ENCODE peak calls at places on chromosomes 11 and 22, in five cellular contexts. One of them, this sample, is unnamed.
A peak's percentile ranks its signal among the peaks of the same experiment; 100 is the strongest.

GRCh38 chr22:45298934-45299505 is 10.7 kb upstream of the FAM118A start:
- DNase-seq in stomach: no peak
- DNase-seq in left ventricle myocardium inferior: no peak
- DNase-seq in trophoblast cell: no peak
- DNase-seq in left lung: no peak
- DNase-seq in this sample: no peak

GRCh38 chr11:64858467-64859401 is 14.3 kb upstream of the CDC42BPG start:
- DNase-seq in left lung: no peak
- DNase-seq in stomach: peak; percentile 57
- DNase-seq in left ventricle myocardium inferior: peak; percentile 70
- DNase-seq in trophoblast cell: no peak
- DNase-seq in this sample: peak; percentile 59

GRCh38 chr11:8060801-8061554 is 20.0 kb upstream of the TUB start:
- DNase-seq in trophoblast cell: no peak
- DNase-seq in left lung: peak; percentile 22
- DNase-seq in stomach: peak; percentile 18
- DNase-seq in left ventricle myocardium inferior: no peak
- DNase-seq in this sample: no peak

GRCh38 chr11:1285876-1286275 is 23.6 kb downstream of the TOLLIP start:
- DNase-seq in left ventricle myocardium inferior: no peak
- DNase-seq in stomach: no peak
- DNase-seq in trophoblast cell: no peak
- DNase-seq in left lung: no peak
- DNase-seq in this sample: no peak

GRCh38 chr11:1598816-1599215 is 722 bp upstream of the KRTAP5-2 start:
- DNase-seq in left lung: no peak
- DNase-seq in left ventricle myocardium inferior: no peak
- DNase-seq in trophoblast cell: no peak
- DNase-seq in stomach: no peak
- DNase-seq in this sample: no peak

GRCh38 chr11:12846766-12847615 is 162.1 kb upstream of the RASSF10 start:
- DNase-seq in left ventricle myocardium inferior: no peak
- DNase-seq in stomach: no peak
- DNase-seq in trophoblast cell: no peak
- DNase-seq in left lung: no peak
- DNase-seq in this sample: no peak

GRCh38 chr11:2305862-2306823 is 4.3 kb downstream of the TSPAN32 start:
- DNase-seq in left lung: peak; percentile 82
- DNase-seq in left ventricle myocardium inferior: peak; percentile 84
- DNase-seq in stomach: peak; percentile 25
- DNase-seq in trophoblast cell: no peak
- DNase-seq in this sample: no peak

GRCh38 chr11:2581931-2582435 is 117.8 kb downstream of the KCNQ1OT1 start:
- DNase-seq in left lung: no peak
- DNase-seq in trophoblast cell: no peak
- DNase-seq in left ventricle myocardium inferior: peak; percentile 6
- DNase-seq in stomach: peak; percentile 24
- DNase-seq in this sample: peak; percentile 5

GRCh38 chr22:24187731-24188644 is 6.7 kb downstream of the SUSD2 start:
- DNase-seq in stomach: no peak
- DNase-seq in left ventricle myocardium inferior: peak; percentile 13
- DNase-seq in left lung: peak; percentile 28
- DNase-seq in trophoblast cell: no peak
- DNase-seq in this sample: peak; percentile 6

GRCh38 chr11:33227578-33228261 is 29.5 kb upstream of the HIPK3 start:
- DNase-seq in left ventricle myocardium inferior: no peak
- DNase-seq in stomach: no peak
- DNase-seq in left lung: no peak
- DNase-seq in trophoblast cell: no peak
- DNase-seq in this sample: no peak

GRCh38 chr11:130585545-130585944 is 137.1 kb downstream of the ADAMTS15 start:
- DNase-seq in left lung: no peak
- DNase-seq in stomach: no peak
- DNase-seq in left ventricle myocardium inferior: no peak
- DNase-seq in trophoblast cell: no peak
- DNase-seq in this sample: no peak

GRCh38 chr11:118691926-118692830 is 12.7 kb upstream of the TREH start:
- DNase-seq in trophoblast cell: peak; percentile 32
- DNase-seq in left ventricle myocardium inferior: no peak
- DNase-seq in left lung: no peak
- DNase-seq in stomach: no peak
- DNase-seq in this sample: no peak

GRCh38 chr11:123174196-123175183 is 20.6 kb downstream of the CLMP start:
- DNase-seq in stomach: peak; percentile 39
- DNase-seq in trophoblast cell: peak; percentile 75
- DNase-seq in left ventricle myocardium inferior: no peak
- DNase-seq in left lung: no peak
- DNase-seq in this sample: no peak

GRCh38 chr22:37632174-37633081 is 7.0 kb upstream of the SH3BP1 start:
- DNase-seq in trophoblast cell: no peak
- DNase-seq in left ventricle myocardium inferior: no peak
- DNase-seq in left lung: no peak
- DNase-seq in stomach: no peak
- DNase-seq in this sample: no peak

GRCh38 chr11:64472593-64473455 is 113.9 kb downstream of the RPS6KA4 start:
- DNase-seq in stomach: no peak
- DNase-seq in left lung: no peak
- DNase-seq in trophoblast cell: no peak
- DNase-seq in left ventricle myocardium inferior: no peak
- DNase-seq in this sample: no peak

GRCh38 chr11:55707029-55707428 is 45.0 kb downstream of the OR4C6 start:
- DNase-seq in stomach: no peak
- DNase-seq in left ventricle myocardium inferior: no peak
- DNase-seq in trophoblast cell: no peak
- DNase-seq in left lung: no peak
- DNase-seq in this sample: no peak

GRCh38 chr11:18347471-18348125 is 25.2 kb downstream of the GTF2H1 start:
- DNase-seq in trophoblast cell: no peak
- DNase-seq in left ventricle myocardium inferior: no peak
- DNase-seq in stomach: no peak
- DNase-seq in left lung: no peak
- DNase-seq in this sample: no peak

GRCh38 chr11:44950625-44951472 is at the start of gene TP53I11:
- DNase-seq in left lung: peak; percentile 87
- DNase-seq in stomach: peak; percentile 83
- DNase-seq in left ventricle myocardium inferior: peak; percentile 88
- DNase-seq in trophoblast cell: peak; percentile 82
- DNase-seq in this sample: peak; percentile 40

GRCh38 chr22:41289681-41290080 is 3.7 kb upstream of the RANGAP1 start:
- DNase-seq in left lung: no peak
- DNase-seq in trophoblast cell: no peak
- DNase-seq in stomach: no peak
- DNase-seq in left ventricle myocardium inferior: no peak
- DNase-seq in this sample: no peak

GRCh38 chr11:6365659-6366058 is 24.6 kb upstream of the SMPD1 start:
- DNase-seq in stomach: peak; percentile 78
- DNase-seq in trophoblast cell: no peak
- DNase-seq in left ventricle myocardium inferior: no peak
- DNase-seq in left lung: no peak
- DNase-seq in this sample: no peak

GRCh38 chr11:7657306-7658025 is 15.8 kb downstream of the CYB5R2 start:
- DNase-seq in trophoblast cell: no peak
- DNase-seq in stomach: peak; percentile 49
- DNase-seq in left lung: peak; percentile 47
- DNase-seq in left ventricle myocardium inferior: no peak
- DNase-seq in this sample: no peak

GRCh38 chr11:90218606-90219005 is 4.2 kb downstream of the CHORDC1 start:
- DNase-seq in left ventricle myocardium inferior: peak; percentile 26
- DNase-seq in trophoblast cell: no peak
- DNase-seq in stomach: no peak
- DNase-seq in left lung: no peak
- DNase-seq in this sample: no peak

GRCh38 chr11:134071306-134071705 is 2.4 kb downstream of the JAM3 start:
- DNase-seq in stomach: no peak
- DNase-seq in trophoblast cell: no peak
- DNase-seq in left lung: no peak
- DNase-seq in left ventricle myocardium inferior: no peak
- DNase-seq in this sample: no peak

GRCh38 chr11:94067010-94067409 is 45.9 kb downstream of the HEPHL1 start:
- DNase-seq in trophoblast cell: no peak
- DNase-seq in left lung: no peak
- DNase-seq in stomach: no peak
- DNase-seq in left ventricle myocardium inferior: no peak
- DNase-seq in this sample: no peak

GRCh38 chr11:126917531-126918204 is 82.9 kb downstream of the KIRREL3 start:
- DNase-seq in left lung: no peak
- DNase-seq in trophoblast cell: peak; percentile 90
- DNase-seq in left ventricle myocardium inferior: no peak
- DNase-seq in stomach: no peak
- DNase-seq in this sample: no peak

GRCh38 chr11:1755344-1756023 is 5.1 kb upstream of the IFITM10 start:
- DNase-seq in stomach: no peak
- DNase-seq in left ventricle myocardium inferior: peak; percentile 79
- DNase-seq in trophoblast cell: no peak
- DNase-seq in left lung: peak; percentile 66
- DNase-seq in this sample: no peak

GRCh38 chr11:3638513-3638912 is 3.3 kb downstream of the ART5 start:
- DNase-seq in trophoblast cell: no peak
- DNase-seq in left ventricle myocardium inferior: no peak
- DNase-seq in stomach: no peak
- DNase-seq in left lung: no peak
- DNase-seq in this sample: no peak

GRCh38 chr11:47606731-47607130 is 12.5 kb upstream of the C1QTNF4 start:
- DNase-seq in left lung: no peak
- DNase-seq in left ventricle myocardium inferior: peak; percentile 41
- DNase-seq in stomach: no peak
- DNase-seq in trophoblast cell: no peak
- DNase-seq in this sample: no peak

GRCh38 chr11:16859651-16860050 is 121.2 kb downstream of the C11orf58 start:
- DNase-seq in trophoblast cell: peak; percentile 69
- DNase-seq in left ventricle myocardium inferior: no peak
- DNase-seq in left lung: no peak
- DNase-seq in stomach: no peak
- DNase-seq in this sample: no peak

GRCh38 chr11:134586726-134587125 is 174.7 kb upstream of the B3GAT1 start:
- DNase-seq in left lung: no peak
- DNase-seq in stomach: no peak
- DNase-seq in trophoblast cell: no peak
- DNase-seq in left ventricle myocardium inferior: no peak
- DNase-seq in this sample: no peak

GRCh38 chr11:107651672-107652071 is 60.2 kb downstream of the SLN start:
- DNase-seq in stomach: no peak
- DNase-seq in trophoblast cell: no peak
- DNase-seq in left lung: no peak
- DNase-seq in left ventricle myocardium inferior: no peak
- DNase-seq in this sample: no peak

GRCh38 chr11:57467508-57468157 is 7.3 kb downstream of the RTN4RL2 start:
- DNase-seq in stomach: no peak
- DNase-seq in trophoblast cell: no peak
- DNase-seq in left lung: no peak
- DNase-seq in left ventricle myocardium inferior: no peak
- DNase-seq in this sample: no peak
- H3K9me3 ChIP-seq in stomach: no peaks in the 10 kb centered on the region
- H3K9me3 ChIP-seq in trophoblast cell: no peaks in the 10 kb centered on the region
- H3K9me3 ChIP-seq in left lung: no peaks in the 10 kb centered on the region
- H3K9me3 ChIP-seq in left ventricle myocardium inferior: no peaks in the 10 kb centered on the region
- H3K9me3 ChIP-seq in this sample: no peaks in the 10 kb centered on the region

GRCh38 chr11:70596091-70596490 is 197.8 kb downstream of the CTTN start:
- DNase-seq in left ventricle myocardium inferior: no peak
- DNase-seq in stomach: no peak
- DNase-seq in trophoblast cell: no peak
- DNase-seq in left lung: no peak
- DNase-seq in this sample: no peak
- H3K9me3 ChIP-seq in left ventricle myocardium inferior: no peaks in the 10 kb centered on the region
- H3K9me3 ChIP-seq in stomach: no peaks in the 10 kb centered on the region
- H3K9me3 ChIP-seq in trophoblast cell: peaks cover 1% of the 10 kb centered on the region
- H3K9me3 ChIP-seq in left lung: no peaks in the 10 kb centered on the region
- H3K9me3 ChIP-seq in this sample: no peaks in the 10 kb centered on the region

GRCh38 chr22:47206819-47207218 is 444.4 kb downstream of the TBC1D22A start:
- DNase-seq in left lung: no peak
- DNase-seq in stomach: peak; percentile 14
- DNase-seq in left ventricle myocardium inferior: no peak
- DNase-seq in trophoblast cell: no peak
- DNase-seq in this sample: no peak

GRCh38 chr22:47207846-47208554 is 445.6 kb downstream of the TBC1D22A start:
- DNase-seq in trophoblast cell: no peak
- DNase-seq in stomach: peak; percentile 20
- DNase-seq in left ventricle myocardium inferior: no peak
- DNase-seq in left lung: peak; percentile 17
- DNase-seq in this sample: no peak

GRCh38 chr22:47206185-47206584 is 443.7 kb downstream of the TBC1D22A start:
- DNase-seq in trophoblast cell: no peak
- DNase-seq in left ventricle myocardium inferior: no peak
- DNase-seq in left lung: no peak
- DNase-seq in stomach: no peak
- DNase-seq in this sample: no peak

GRCh38 chr22:47209077-47209514 is 446.6 kb downstream of the TBC1D22A start:
- DNase-seq in left ventricle myocardium inferior: no peak
- DNase-seq in trophoblast cell: no peak
- DNase-seq in left lung: peak; percentile 17
- DNase-seq in stomach: peak; percentile 18
- DNase-seq in this sample: no peak

GRCh38 chr22:47207387-47207786 is 444.9 kb downstream of the TBC1D22A start:
- DNase-seq in stomach: peak; percentile 23
- DNase-seq in left lung: peak; percentile 24
- DNase-seq in trophoblast cell: no peak
- DNase-seq in left ventricle myocardium inferior: no peak
- DNase-seq in this sample: no peak
- H3K9me3 ChIP-seq in stomach: no peaks in the 10 kb centered on the region
- H3K9me3 ChIP-seq in left lung: no peaks in the 10 kb centered on the region
- H3K9me3 ChIP-seq in trophoblast cell: peaks cover 81% of the 10 kb centered on the region
- H3K9me3 ChIP-seq in left ventricle myocardium inferior: no peaks in the 10 kb centered on the region
- H3K9me3 ChIP-seq in this sample: no peaks in the 10 kb centered on the region

DNA sequence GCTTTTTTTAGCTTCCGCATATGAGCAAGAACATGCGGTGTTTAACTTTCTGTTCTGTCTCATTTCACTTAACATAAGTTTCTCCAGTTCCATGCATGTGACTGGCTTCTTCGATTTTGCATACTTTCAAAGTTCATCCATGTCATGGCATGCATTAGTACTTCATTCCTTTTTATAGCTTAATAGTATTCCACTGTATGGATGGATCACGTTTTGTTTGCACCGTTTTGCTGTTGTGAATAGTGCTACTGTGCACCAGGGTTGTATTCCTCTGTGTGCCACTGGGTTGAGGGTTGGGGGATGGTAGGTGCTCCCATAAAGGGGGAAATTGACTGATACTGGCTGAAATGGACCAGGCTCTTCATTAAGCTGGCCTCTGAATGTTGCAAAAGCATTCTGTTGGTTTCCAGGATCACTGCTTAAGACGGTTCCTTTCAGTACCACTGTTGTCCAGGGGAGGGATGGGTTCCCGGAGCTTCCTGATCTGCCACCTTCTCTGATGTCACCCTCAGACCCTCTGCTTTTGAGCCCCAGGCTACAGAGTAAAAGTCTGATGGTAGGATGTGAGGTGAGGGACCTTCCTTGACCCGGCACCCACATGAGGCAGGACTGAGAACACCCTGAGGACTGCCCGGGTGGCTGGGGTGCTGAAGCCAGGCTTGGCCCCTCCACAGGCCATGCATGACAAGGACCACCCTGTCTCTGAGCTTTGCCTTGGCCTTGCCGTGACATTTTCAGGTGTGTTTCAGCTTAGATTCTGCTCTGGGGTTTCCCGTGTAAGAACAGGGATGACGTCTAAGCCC is 24.4 kb downstream of the DGCR6L start:
- DNase-seq in left lung: no peak
- DNase-seq in trophoblast cell: no peak
- DNase-seq in stomach: no peak
- DNase-seq in left ventricle myocardium inferior: no peak
- DNase-seq in this sample: no peak
- H3K9me3 ChIP-seq in left lung: no peaks in the 10 kb centered on the region
- H3K9me3 ChIP-seq in trophoblast cell: peaks cover 2% of the 10 kb centered on the region
- H3K9me3 ChIP-seq in stomach: no peaks in the 10 kb centered on the region
- H3K9me3 ChIP-seq in left ventricle myocardium inferior: no peaks in the 10 kb centered on the region
- H3K9me3 ChIP-seq in this sample: no peaks in the 10 kb centered on the region